ENCODE peak calls at places on chromosomes 5 and 9, in eight cellular contexts. One of them, this sample, is unnamed.

GRCh38 chr5:150411245-150411979 is 1.3 kb downstream of the CD74 start:
- DNase-seq in astrocyte of the hippocampus: peak; percentile 64
- DNase-seq in iPS-NIHi11: peak; percentile 15
- DNase-seq in ACHN: peak; percentile 29
- DNase-seq in ELR: no peak
- DNase-seq in fibroblast of lung: no peak
- DNase-seq in activated T-cell treated with anti-CD3 and anti-CD28 coated beads, Interleukin-2, amount 50 U/mL, for 72 hours: peak; percentile 76
- DNase-seq in H4: no peak
- DNase-seq in this sample: no peak

GRCh38 chr5:152470167-152470566 is 65.1 kb upstream of the NMUR2 start:
- DNase-seq in astrocyte of the hippocampus: no peak
- DNase-seq in iPS-NIHi11: no peak
- DNase-seq in ACHN: no peak
- DNase-seq in ELR: no peak
- DNase-seq in fibroblast of lung: no peak
- DNase-seq in activated T-cell treated with anti-CD3 and anti-CD28 coated beads, Interleukin-2, amount 50 U/mL, for 72 hours: no peak
- DNase-seq in H4: no peak
- DNase-seq in this sample: no peak

GRCh38 chr5:130624805-130625204 is 540.3 kb downstream of the HINT1 start:
- DNase-seq in astrocyte of the hippocampus: no peak
- DNase-seq in iPS-NIHi11: no peak
- DNase-seq in ACHN: no peak
- DNase-seq in ELR: no peak
- DNase-seq in fibroblast of lung: no peak
- DNase-seq in activated T-cell treated with anti-CD3 and anti-CD28 coated beads, Interleukin-2, amount 50 U/mL, for 72 hours: no peak
- DNase-seq in H4: no peak
- DNase-seq in this sample: no peak

GRCh38 chr9:79694208-79694607 is 122.4 kb downstream of the TLE4 start:
- DNase-seq in astrocyte of the hippocampus: no peak
- DNase-seq in iPS-NIHi11: no peak
- DNase-seq in ACHN: no peak
- DNase-seq in ELR: no peak
- DNase-seq in fibroblast of lung: peak; percentile 14
- DNase-seq in activated T-cell treated with anti-CD3 and anti-CD28 coated beads, Interleukin-2, amount 50 U/mL, for 72 hours: no peak
- DNase-seq in H4: no peak
- DNase-seq in this sample: no peak

GRCh38 chr5:2697446-2698200 is 53.9 kb downstream of the IRX2 start:
- DNase-seq in astrocyte of the hippocampus: no peak
- DNase-seq in iPS-NIHi11: no peak
- DNase-seq in ACHN: no peak
- DNase-seq in ELR: no peak
- DNase-seq in fibroblast of lung: peak; percentile 77
- DNase-seq in activated T-cell treated with anti-CD3 and anti-CD28 coated beads, Interleukin-2, amount 50 U/mL, for 72 hours: no peak
- DNase-seq in H4: no peak
- DNase-seq in this sample: peak; percentile 69

GRCh38 chr9:134328341-134328840 is 2.1 kb downstream of the RXRA start:
- DNase-seq in astrocyte of the hippocampus: no peak
- DNase-seq in iPS-NIHi11: no peak
- DNase-seq in ACHN: no peak
- DNase-seq in ELR: no peak
- DNase-seq in fibroblast of lung: no peak
- DNase-seq in activated T-cell treated with anti-CD3 and anti-CD28 coated beads, Interleukin-2, amount 50 U/mL, for 72 hours: no peak
- DNase-seq in H4: no peak
- DNase-seq in this sample: no peak

GRCh38 chr9:38089387-38090165 is 20.5 kb upstream of the SHB start:
- DNase-seq in astrocyte of the hippocampus: no peak
- DNase-seq in iPS-NIHi11: no peak
- DNase-seq in ACHN: no peak
- DNase-seq in ELR: no peak
- DNase-seq in fibroblast of lung: no peak
- DNase-seq in activated T-cell treated with anti-CD3 and anti-CD28 coated beads, Interleukin-2, amount 50 U/mL, for 72 hours: no peak
- DNase-seq in H4: no peak
- DNase-seq in this sample: peak; percentile 44

GRCh38 chr9:93261281-93261680 is 77.3 kb downstream of the WNK2 start:
- DNase-seq in astrocyte of the hippocampus: no peak
- DNase-seq in iPS-NIHi11: no peak
- DNase-seq in ACHN: no peak
- DNase-seq in ELR: no peak
- DNase-seq in fibroblast of lung: no peak
- DNase-seq in activated T-cell treated with anti-CD3 and anti-CD28 coated beads, Interleukin-2, amount 50 U/mL, for 72 hours: no peak
- DNase-seq in H4: no peak
- DNase-seq in this sample: peak; percentile 75

GRCh38 chr5:32443145-32443540 is 1.4 kb downstream of the ZFR start:
- DNase-seq in astrocyte of the hippocampus: no peak
- DNase-seq in iPS-NIHi11: no peak
- DNase-seq in ACHN: peak; percentile 26
- DNase-seq in ELR: peak; percentile 69
- DNase-seq in fibroblast of lung: peak; percentile 47
- DNase-seq in activated T-cell treated with anti-CD3 and anti-CD28 coated beads, Interleukin-2, amount 50 U/mL, for 72 hours: peak; percentile 64
- DNase-seq in H4: no peak
- DNase-seq in this sample: no peak

GRCh38 chr9:126915281-126915816 is 767 bp downstream of the RALGPS1 start:
- DNase-seq in astrocyte of the hippocampus: peak; percentile 4
- DNase-seq in iPS-NIHi11: peak; percentile 92
- DNase-seq in ACHN: peak; percentile 6
- DNase-seq in ELR: no peak
- DNase-seq in fibroblast of lung: no peak
- DNase-seq in activated T-cell treated with anti-CD3 and anti-CD28 coated beads, Interleukin-2, amount 50 U/mL, for 72 hours: peak; percentile 41
- DNase-seq in H4: no peak
- DNase-seq in this sample: no peak

GRCh38 chr9:104074876-104075275 is 19.2 kb upstream of the SMC2 start:
- DNase-seq in astrocyte of the hippocampus: peak; percentile 74
- DNase-seq in iPS-NIHi11: no peak
- DNase-seq in ACHN: peak; percentile 76
- DNase-seq in ELR: peak; percentile 79
- DNase-seq in fibroblast of lung: peak; percentile 87
- DNase-seq in activated T-cell treated with anti-CD3 and anti-CD28 coated beads, Interleukin-2, amount 50 U/mL, for 72 hours: no peak
- DNase-seq in H4: peak; percentile 24
- DNase-seq in this sample: no peak

GRCh38 chr5:128965011-128965637 is at the start of gene SLC27A6:
- DNase-seq in astrocyte of the hippocampus: peak; percentile 49
- DNase-seq in iPS-NIHi11: peak; percentile 77
- DNase-seq in ACHN: no peak
- DNase-seq in ELR: no peak
- DNase-seq in fibroblast of lung: peak; percentile 6
- DNase-seq in activated T-cell treated with anti-CD3 and anti-CD28 coated beads, Interleukin-2, amount 50 U/mL, for 72 hours: no peak
- DNase-seq in H4: no peak
- DNase-seq in this sample: no peak

GRCh38 chr5:159214486-159215271 is 5.3 kb upstream of the RNF145 start:
- DNase-seq in astrocyte of the hippocampus: no peak
- DNase-seq in iPS-NIHi11: no peak
- DNase-seq in ACHN: no peak
- DNase-seq in ELR: no peak
- DNase-seq in fibroblast of lung: no peak
- DNase-seq in activated T-cell treated with anti-CD3 and anti-CD28 coated beads, Interleukin-2, amount 50 U/mL, for 72 hours: no peak
- DNase-seq in H4: no peak
- DNase-seq in this sample: no peak